ENCODE peak calls at places on chromosome 6, in six cellular contexts. W is bronchial epithelial cell; Q is Caki2; E is endothelial cell; R is activated naive CD4-positive, alpha-beta T cell treated with anti-CD3 and anti-CD28 coated beads, Interleukin-2, amount 10 ng/mL, durations not matched to agents 7 days and 5 days; X is stimulated activated CD4-positive, alpha-beta T cell treated with anti-CD3 and anti-CD28 coated beads, Interleukin-4, amount 100 ng/mL, for 24 hours. L is an unnamed sample.

GRCh38 chr6:45502446-45502845 is 124.7 kb upstream of the SUPT3H start:
- DNase-seq in Q (no peak), E (no peak), R (no peak), W (no peak), X (no peak), L (no peak)

GRCh38 chr6:14451594-14452374 is 334.2 kb downstream of the CD83 start:
- DNase-seq in Q (no peak), X (no peak), E (no peak), W (no peak), R (no peak), L (no peak)

GRCh38 chr6:140921366-140922226 is 1211.1 kb upstream of the GJE1 start:
- DNase-seq in E (peak; percentile 27), R (no peak), Q (peak; percentile 76), X (no peak), W (peak; percentile 92), L (peak; percentile 55)

GRCh38 chr6:83708546-83708969 is 343 bp downstream of the SNAP91 start:
- DNase-seq in R (no peak), W (no peak), E (peak; percentile 34), X (no peak), Q (no peak), L (no peak)

GRCh38 chr6:149963212-149963461 is 606 bp upstream of the ULBP1 start:
- DNase-seq in Q (peak; percentile 76), E (peak; percentile 43), R (peak; percentile 66), X (peak; percentile 58), W (peak; percentile 20), L (peak; percentile 80)

GRCh38 chr6:26158581-26159416 is 71.6 kb downstream of the HFE start:
- DNase-seq in X (peak; percentile 58), E (peak; percentile 36), R (peak; percentile 82), W (peak; percentile 41), Q (no peak), L (peak; percentile 62)

GRCh38 chr6:30150671-30151395 is 10.2 kb downstream of the TRIM10 start:
- DNase-seq in R (no peak), Q (no peak), W (no peak), X (no peak), E (no peak), L (no peak)

GRCh38 chr6:2669067-2669710 is 81.5 kb downstream of the MYLK4 start:
- DNase-seq in Q (no peak), R (no peak), W (no peak), E (no peak), X (no peak), L (no peak)

GRCh38 chr6:161238076-161238869 is 35.6 kb downstream of the AGPAT4 start:
- DNase-seq in X (no peak), E (no peak), Q (no peak), W (no peak), R (no peak), L (no peak)

GRCh38 chr6:77462359-77463307 is 658 bp downstream of the HTR1B start:
- DNase-seq in X (no peak), W (no peak), E (peak; percentile 43), Q (peak; percentile 6), R (no peak), L (peak; percentile 87)

GRCh38 chr6:30752164-30752927 is 8.0 kb upstream of the IER3 start:
- DNase-seq in X (no peak), W (peak; percentile 99), Q (peak; percentile 100), E (no peak), R (no peak), L (no peak)

GRCh38 chr6:11207199-11207968 is 25.1 kb downstream of the NEDD9 start:
- DNase-seq in W (peak; percentile 100), X (no peak), R (no peak), Q (peak; percentile 85), E (no peak), L (peak; percentile 29)

GRCh38 chr6:108896111-108896661 is 48.0 kb downstream of the ARMC2 start:
- DNase-seq in R (no peak), X (no peak), E (no peak), W (peak; percentile 88), Q (no peak), L (no peak)

GRCh38 chr6:54074109-54074508 is 37.1 kb upstream of the MLIP start:
- DNase-seq in E (no peak), X (no peak), W (no peak), Q (no peak), R (no peak), L (no peak)